ENCODE peak calls at places on chromosome 21, in nine cellular contexts. D, C, R, P, H, E, I, Q and V are unnamed samples. For H3K4me1, the result is how much of the 10 kb centered on the place peaks cover.

GRCh38 chr21:25934771-25935224 is 200.0 kb downstream of the GABPA start:
- DNase-seq in Q (peak), C (no peak), I (peak), D (peak), H (peak), E (peak), R (peak), P (peak), V (peak)

GRCh38 chr21:28444131-28444530 is 548.5 kb downstream of the LTN1 start:
- DNase-seq in C (no peak), P (no peak), R (no peak), I (no peak), H (no peak), Q (no peak), D (no peak), E (no peak), V (no peak)

GRCh38 chr21:36330904-36331303 is 10.9 kb downstream of the MORC3 start:
- DNase-seq in H (no peak), Q (no peak), E (peak), C (peak), P (peak), D (no peak), R (no peak), I (no peak), V (no peak)

GRCh38 chr21:27713159-27714109 is 746.5 kb upstream of the ADAMTS5 start:
- DNase-seq in D (no peak), C (no peak), H (no peak), R (no peak), Q (no peak), I (no peak), P (no peak), E (no peak), V (no peak)

GRCh38 chr21:36747815-36748381 is 49.0 kb downstream of the SIM2 start:
- DNase-seq in P (no peak), D (no peak), E (peak), I (no peak), Q (peak), C (no peak), H (peak), R (no peak), V (no peak)

GRCh38 chr21:36207577-36208320 is 51.1 kb downstream of the DOP1B start:
- DNase-seq in E (no peak), C (no peak), H (no peak), R (peak), P (no peak), Q (no peak), I (no peak), D (no peak), V (no peak)

GRCh38 chr21:18801468-18801867 is 397.9 kb upstream of the TMPRSS15 start:
- DNase-seq in H (no peak), Q (no peak), R (no peak), E (no peak), D (no peak), C (no peak), I (no peak), P (no peak), V (no peak)

GRCh38 chr21:24583473-24583872 is 1023.8 kb downstream of the MRPL39 start:
- DNase-seq in P (no peak), I (no peak), C (no peak), R (no peak), Q (no peak), H (no peak), E (no peak), D (no peak), V (no peak)

GRCh38 chr21:36245115-36245514 is 74.9 kb upstream of the MORC3 start:
- DNase-seq in R (no peak), E (no peak), Q (no peak), D (no peak), H (no peak), I (no peak), P (no peak), C (no peak), V (no peak)

GRCh38 chr21:35037384-35038105 is 11.6 kb downstream of the RUNX1 start:
- DNase-seq in Q (no peak), E (no peak), C (no peak), R (no peak), H (no peak), D (no peak), P (no peak), I (no peak), V (peak)

GRCh38 chr21:35041122-35041521 is 8.0 kb downstream of the RUNX1 start:
- DNase-seq in R (no peak), H (no peak), P (no peak), E (no peak), C (no peak), I (no peak), Q (no peak), D (no peak), V (no peak)

GRCh38 chr21:35036521-35037383 is 12.3 kb downstream of the RUNX1 start:
- DNase-seq in C (no peak), H (no peak), D (no peak), Q (no peak), R (no peak), E (no peak), P (no peak), I (no peak), V (peak)

GRCh38 chr21:35038772-35039145 is 10.3 kb downstream of the RUNX1 start:
- DNase-seq in H (no peak), R (no peak), D (no peak), Q (no peak), I (no peak), C (no peak), P (no peak), E (no peak), V (no peak)

GRCh38 chr21:35039595-35040291 is 9.4 kb downstream of the RUNX1 start:
- DNase-seq in P (no peak), I (no peak), D (no peak), Q (no peak), R (no peak), H (no peak), E (no peak), C (no peak), V (no peak)
- H3K4me1 ChIP-seq in P (under half), I (under half), D (under half), Q (under half), R (under half), H (under half), E (under half), C (half or more), V (under half)

GRCh38 chr21:33362044-33362555 is 37.3 kb downstream of the IFNAR1 start:
- DNase-seq in Q (no peak), E (no peak), P (no peak), C (peak), H (no peak), R (no peak), D (peak), I (no peak), V (no peak)

GRCh38 chr21:33360281-33360680 is 35.5 kb downstream of the IFNAR1 start:
- DNase-seq in C (no peak), D (no peak), I (no peak), R (no peak), H (no peak), E (no peak), P (peak), Q (no peak), V (no peak)

GRCh38 chr21:33360871-33361602 is 36.3 kb downstream of the IFNAR1 start:
- DNase-seq in D (peak), I (peak), H (peak), Q (peak), E (peak), C (peak), P (peak), R (peak), V (no peak)

GRCh38 chr21:33357177-33357576 is 32.4 kb downstream of the IFNAR1 start:
- DNase-seq in R (no peak), D (no peak), P (no peak), E (no peak), C (no peak), H (no peak), I (no peak), Q (no peak), V (no peak)

GRCh38 chr21:33359446-33359845 is 34.7 kb downstream of the IFNAR1 start:
- DNase-seq in R (no peak), D (no peak), E (no peak), Q (no peak), H (no peak), I (no peak), C (no peak), P (no peak), V (no peak)
- H3K27ac ChIP-seq in R (no peak), D (no peak), E (peak), Q (no peak), H (no peak), I (no peak), C (no peak), P (no peak), V (peak)

DNA sequence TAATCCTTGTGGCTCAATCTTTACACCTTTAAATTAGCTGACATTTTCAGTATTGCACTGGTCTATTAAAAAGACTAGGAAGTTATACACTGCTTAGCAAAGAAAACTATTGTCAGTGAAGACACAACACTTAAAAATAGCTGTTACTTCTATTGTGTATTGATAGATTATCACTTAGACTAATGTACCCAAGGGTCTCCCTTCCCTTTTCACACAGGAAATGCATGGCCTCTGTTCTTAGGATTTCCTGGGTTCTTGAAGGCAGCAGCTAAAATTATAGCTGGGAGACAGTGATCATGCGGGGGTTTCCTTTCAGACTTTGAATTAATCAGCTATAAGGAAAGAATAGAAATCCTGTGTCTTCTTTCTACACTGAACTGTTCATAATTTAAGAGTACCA is 12.8 kb downstream of the DIP2A start:
- DNase-seq in I (no peak), D (no peak), Q (no peak), C (no peak), R (no peak), P (no peak), E (no peak), H (no peak), V (no peak)
- H3K4me3 ChIP-seq in I (no peak), D (no peak), Q (no peak), C (no peak), R (no peak), P (no peak), E (no peak), H (no peak), V (no peak)

DNA sequence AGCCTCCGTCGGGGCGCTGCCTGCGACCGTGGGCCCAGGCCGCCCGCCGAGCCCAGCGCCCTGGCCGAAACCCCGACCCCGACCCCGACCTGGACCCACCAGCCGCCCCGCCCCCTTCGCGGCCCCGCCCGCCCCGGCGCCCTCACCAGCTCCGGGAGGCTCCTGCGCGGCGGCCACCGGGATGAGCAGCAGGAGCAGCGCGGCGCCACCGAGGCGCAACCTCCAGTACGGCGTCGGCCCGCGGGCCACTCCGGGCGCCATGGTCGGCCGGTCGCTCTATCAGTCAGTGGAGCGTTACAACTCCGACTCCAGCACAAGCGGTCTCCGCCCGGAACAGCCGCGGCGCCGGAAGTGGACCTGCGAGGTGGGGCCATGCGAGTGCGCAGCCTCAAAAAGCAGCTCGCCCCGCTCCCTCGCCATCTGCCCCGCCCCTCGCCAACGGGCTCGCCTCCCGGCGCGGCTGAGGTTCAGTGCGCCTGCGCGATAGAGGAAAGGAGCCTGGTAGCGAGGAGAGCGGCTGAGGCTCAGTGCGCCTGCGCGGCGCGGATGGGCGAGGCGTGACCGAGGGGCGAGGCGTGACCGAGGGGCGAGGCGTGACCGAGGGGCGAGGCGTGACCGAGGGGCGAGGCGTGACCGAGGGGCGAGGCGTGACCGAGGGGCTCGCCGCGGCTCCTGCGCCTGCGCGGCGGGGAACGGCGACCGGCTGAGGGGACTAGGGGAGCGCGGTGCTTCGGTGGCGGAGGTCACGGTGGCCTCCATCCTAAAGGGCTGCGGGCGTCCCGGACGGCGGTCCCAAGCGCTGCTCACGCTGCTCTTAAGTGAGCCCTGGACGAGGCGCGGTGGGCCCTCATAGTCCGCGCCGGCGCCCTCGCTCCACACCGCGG is at the start of gene PTTG1IP:
- DNase-seq in Q (peak), H (peak), C (peak), D (peak), R (peak), E (peak), P (peak), I (peak), V (no peak)
- H3K4me1 ChIP-seq in Q (under half), H (under half), C (under half), D (under half), R (under half), E (half or more), P (under half), I (under half), V (half or more)

GRCh38 chr21:42735061-42735460 is 81.6 kb downstream of the PDE9A start:
- DNase-seq in P (no peak), I (no peak), R (no peak), Q (no peak), E (no peak), C (no peak), H (no peak), D (no peak), V (no peak)
- H3K27ac ChIP-seq in P (no peak), I (no peak), R (no peak), Q (no peak), E (no peak), C (no peak), H (no peak), D (no peak), V (no peak)

GRCh38 chr21:46434322-46434958 is 24.3 kb upstream of the DIP2A start:
- DNase-seq in Q (no peak), E (no peak), D (no peak), P (no peak), H (no peak), C (no peak), I (no peak), R (no peak), V (no peak)
- H3K4me3 ChIP-seq in Q (no peak), E (no peak), D (no peak), P (no peak), H (no peak), C (no peak), I (no peak), R (no peak), V (no peak)

GRCh38 chr21:43343992-43344886 is 82.7 kb downstream of the SIK1 start:
- DNase-seq in Q (peak), R (no peak), D (peak), C (no peak), E (no peak), I (no peak), H (no peak), P (no peak), V (no peak)
- H3K4me1 ChIP-seq in Q (under half), R (under half), D (under half), C (under half), E (under half), I (under half), H (under half), P (under half), V (half or more)